ENCODE peak calls at places on chromosome 10, in six cellular contexts. Z is T-helper 9 cell, R is sigmoid colon, J is epithelial cell of esophagus, X is HEK293T, K is hepatic stellate cell. T is an unnamed sample.
A peak's percentile ranks its signal among the peaks of the same experiment; 100 is the strongest.

GRCh38 chr10:113751116-113751728 is at the start of gene PLEKHS1:
- DNase-seq in X (no peak), Z (no peak), K (no peak), J (no peak), R (no peak), T (no peak)

GRCh38 chr10:132518572-132519381 is 18.8 kb upstream of the INPP5A start:
- DNase-seq in X (peak; percentile 77), K (no peak), J (peak; percentile 50), R (no peak), Z (no peak), T (no peak)

GRCh38 chr10:33537066-33537465 is 202.6 kb upstream of the NRP1 start:
- DNase-seq in K (no peak), Z (no peak), X (no peak), R (no peak), J (no peak), T (no peak)

GRCh38 chr10:23994459-23995046 is 214.4 kb upstream of the KIAA1217 start:
- DNase-seq in K (peak; percentile 21), J (peak; percentile 67), Z (peak; percentile 1), X (peak; percentile 64), R (no peak), T (no peak)

GRCh38 chr10:80664071-80664680 is 126.5 kb downstream of the SH2D4B start:
- DNase-seq in R (peak; percentile 69), K (peak; percentile 72), Z (peak; percentile 22), J (peak; percentile 77), X (peak; percentile 73), T (peak; percentile 23)

GRCh38 chr10:5613481-5613880 is 52.9 kb downstream of the ASB13 start:
- DNase-seq in K (no peak), J (no peak), Z (no peak), R (no peak), X (no peak), T (no peak)

GRCh38 chr10:6292741-6293151 is 90.0 kb downstream of the PFKFB3 start:
- DNase-seq in X (peak; percentile 25), J (no peak), Z (no peak), K (no peak), R (no peak), T (no peak)

GRCh38 chr10:33335800-33336605 is 1.5 kb upstream of the NRP1 start:
- DNase-seq in R (peak; percentile 84), J (no peak), K (peak; percentile 54), Z (no peak), X (peak; percentile 12), T (no peak)

GRCh38 chr10:114507449-114507848 is 103.1 kb upstream of the AFAP1L2 start:
- DNase-seq in X (no peak), Z (no peak), R (no peak), J (peak; percentile 71), K (no peak), T (no peak)

GRCh38 chr10:34397324-34397723 is 417.8 kb downstream of the PARD3 start:
- DNase-seq in K (peak; percentile 27), Z (no peak), J (no peak), R (no peak), X (no peak), T (no peak)

GRCh38 chr10:71263376-71263775 is 51.0 kb downstream of the UNC5B start:
- DNase-seq in R (no peak), X (no peak), J (no peak), K (no peak), Z (no peak), T (no peak)

GRCh38 chr10:20909801-20910200 is 12.7 kb upstream of the NEBL start:
- DNase-seq in J (no peak), K (no peak), R (no peak), X (no peak), Z (no peak), T (no peak)

GRCh38 chr10:114631678-114632417 is 26.2 kb downstream of the ABLIM1 start:
- DNase-seq in Z (peak; percentile 9), X (peak; percentile 59), J (no peak), R (peak; percentile 67), K (peak; percentile 38), T (no peak)

GRCh38 chr10:69890065-69890831 is 88.5 kb downstream of the COL13A1 start:
- DNase-seq in Z (no peak), K (no peak), R (no peak), X (no peak), J (peak; percentile 24), T (no peak)

GRCh38 chr10:95504187-95504800 is 56.9 kb downstream of the SORBS1 start:
- DNase-seq in K (no peak), J (peak; percentile 60), Z (no peak), X (no peak), R (no peak), T (no peak)

GRCh38 chr10:123496336-123496735 is 169.8 kb upstream of the GPR26 start:
- DNase-seq in Z (no peak), K (no peak), R (no peak), J (no peak), X (no peak), T (no peak)

GRCh38 chr10:125003146-125003900 is 61.4 kb downstream of the ZRANB1 start:
- DNase-seq in R (peak; percentile 61), X (no peak), K (no peak), J (no peak), Z (no peak), T (no peak)

GRCh38 chr10:2874963-2875362 is 192.4 kb upstream of the PFKP start:
- DNase-seq in K (no peak), R (no peak), J (no peak), X (no peak), Z (no peak), T (no peak)

GRCh38 chr10:108597031-108597430 is 1326.3 kb downstream of the XPNPEP1 start:
- DNase-seq in X (no peak), K (no peak), R (no peak), J (no peak), Z (no peak), T (no peak)

GRCh38 chr10:132554991-132555647 is 17.5 kb downstream of the INPP5A start:
- DNase-seq in K (peak; percentile 64), Z (no peak), J (no peak), R (peak; percentile 64), X (no peak), T (peak; percentile 20)

GRCh38 chr10:116451956-116452720 is 24.5 kb downstream of the PNLIPRP3 start:
- DNase-seq in K (no peak), J (no peak), X (no peak), Z (no peak), R (no peak), T (no peak)

GRCh38 chr10:42962120-42962901 is 114.6 kb upstream of the RET start:
- DNase-seq in X (no peak), J (no peak), Z (no peak), R (peak; percentile 56), K (no peak), T (no peak)

GRCh38 chr10:123999261-123999660 is 94.1 kb downstream of the CHST15 start:
- DNase-seq in X (no peak), R (no peak), K (peak; percentile 1), Z (no peak), J (no peak), T (no peak)

GRCh38 chr10:83179371-83179770 is 959.9 kb upstream of the GHITM start:
- DNase-seq in R (no peak), J (no peak), X (no peak), K (no peak), Z (no peak), T (no peak)

GRCh38 chr10:21514101-21514807 is 11.2 kb downstream of the SKIDA1 start:
- DNase-seq in X (no peak), R (no peak), J (no peak), K (no peak), Z (no peak), T (no peak)

GRCh38 chr10:5644930-5645329 is 21.5 kb downstream of the ASB13 start:
- DNase-seq in X (no peak), J (no peak), Z (no peak), K (no peak), R (no peak), T (no peak)

GRCh38 chr10:97066877-97067555 is 118.7 kb downstream of the SLIT1 start:
- DNase-seq in R (no peak), Z (no peak), X (no peak), K (no peak), J (no peak), T (no peak)

GRCh38 chr10:13882112-13882711 is 295.4 kb downstream of the PRPF18 start:
- DNase-seq in J (peak; percentile 89), K (peak; percentile 85), Z (no peak), X (no peak), R (peak; percentile 69), T (no peak)

GRCh38 chr10:114776908-114777307 is 44.7 kb upstream of the FHIP2A start:
- DNase-seq in Z (no peak), R (no peak), J (no peak), K (no peak), X (no peak), T (no peak)

GRCh38 chr10:60737242-60737641 is 41.0 kb upstream of the CDK1 start:
- DNase-seq in X (no peak), R (no peak), K (no peak), J (no peak), Z (no peak), T (no peak)

GRCh38 chr10:70985824-70986336 is 97.5 kb upstream of the PCBD1 start:
- DNase-seq in Z (no peak), R (no peak), X (no peak), K (no peak), J (peak; percentile 43), T (no peak)

T was measured in effector CD4-positive, alpha-beta T cell.